ENCODE peak calls at places on chromosomes 13 and 19, in nine cellular contexts. B, J, T, H, L, X, A, F and D are unnamed samples.
A peak's percentile ranks its signal among the peaks of the same experiment; 100 is the strongest.

GRCh38 chr13:20370815-20371421 is 138.8 kb upstream of the GJB6 start:
- DNase-seq in X (no peak), T (no peak), L (no peak), J (no peak), B (no peak), F (no peak), H (no peak), A (no peak), D (no peak)

GRCh38 chr13:50129923-50130685 is 114.9 kb downstream of the KCNRG start:
- DNase-seq in T (peak; percentile 73), H (no peak), A (peak; percentile 12), L (no peak), F (peak; percentile 23), X (peak; percentile 64), B (no peak), J (peak; percentile 54), D (no peak)

GRCh38 chr19:42480335-42481095 is 37.8 kb upstream of the CXCL17 start:
- DNase-seq in B (no peak), L (peak; percentile 44), H (no peak), F (peak; percentile 50), A (peak; percentile 3), T (no peak), X (peak; percentile 41), J (no peak), D (peak; percentile 18)

GRCh38 chr13:73810647-73811046 is 323.6 kb downstream of the KLF12 start:
- DNase-seq in F (no peak), L (no peak), A (no peak), B (no peak), X (no peak), H (no peak), T (no peak), J (no peak), D (no peak)

GRCh38 chr19:10565028-10565566 is 713 bp downstream of the KRI1 start:
- DNase-seq in T (no peak), J (peak; percentile 32), B (no peak), F (peak; percentile 61), A (peak; percentile 61), X (peak; percentile 60), L (peak; percentile 35), H (peak; percentile 83), D (no peak)

GRCh38 chr13:23146811-23147245 is 34.0 kb upstream of the SGCG start:
- DNase-seq in J (no peak), F (no peak), T (no peak), X (no peak), L (no peak), B (no peak), A (no peak), H (no peak), D (no peak)

GRCh38 chr13:44128522-44128921 is 245.1 kb upstream of the SERP2 start:
- DNase-seq in J (no peak), H (no peak), A (no peak), B (no peak), X (no peak), L (no peak), T (no peak), F (no peak), D (no peak)

GRCh38 chr13:23671902-23672301 is 101.7 kb downstream of the TNFRSF19 start:
- DNase-seq in F (no peak), B (no peak), L (no peak), A (no peak), X (peak; percentile 76), J (peak; percentile 33), H (no peak), T (no peak), D (no peak)

GRCh38 chr19:41327499-41328156 is 17.7 kb downstream of the CCDC97 start:
- DNase-seq in F (peak; percentile 88), T (peak; percentile 91), X (no peak), L (peak; percentile 87), J (peak; percentile 58), B (peak; percentile 61), H (no peak), A (peak; percentile 88), D (peak; percentile 68)

GRCh38 chr13:110312669-110313031 is 5.6 kb downstream of the COL4A2 start:
- DNase-seq in H (no peak), A (no peak), B (no peak), T (no peak), L (no peak), F (no peak), X (peak; percentile 90), J (peak; percentile 81), D (no peak)

GRCh38 chr19:38263696-38264485 is 482 bp upstream of the SPINT2 start:
- DNase-seq in L (peak; percentile 98), X (peak; percentile 70), F (no peak), B (peak; percentile 38), T (no peak), A (peak; percentile 85), H (peak; percentile 51), J (peak; percentile 41), D (peak; percentile 91)

GRCh38 chr19:2168619-2169424 is 5.1 kb downstream of the DOT1L start:
- DNase-seq in T (peak; percentile 96), B (peak; percentile 25), L (peak; percentile 96), A (peak; percentile 74), F (peak; percentile 99), H (peak; percentile 41), X (peak; percentile 99), J (peak; percentile 99), D (peak; percentile 96)

GRCh38 chr13:27338816-27339215 is 68.2 kb downstream of the RASL11A start:
- DNase-seq in A (no peak), F (no peak), H (no peak), X (peak; percentile 47), B (no peak), T (no peak), J (no peak), L (no peak), D (no peak)

GRCh38 chr13:76852991-76853390 is 33.2 kb downstream of the KCTD12 start:
- DNase-seq in B (no peak), T (no peak), F (no peak), A (no peak), X (peak; percentile 40), H (no peak), L (no peak), J (peak; percentile 36), D (no peak)

GRCh38 chr13:23378009-23378632 is 55.4 kb downstream of the SACS start:
- DNase-seq in A (peak; percentile 72), T (no peak), F (no peak), B (peak; percentile 11), H (no peak), L (no peak), J (peak; percentile 98), X (peak; percentile 84), D (no peak)

GRCh38 chr13:27006519-27007161 is 165.0 kb downstream of the USP12 start:
- DNase-seq in B (no peak), A (no peak), T (no peak), H (peak; percentile 72), F (peak; percentile 59), L (peak; percentile 54), J (no peak), X (peak; percentile 60), D (peak; percentile 34)